ENCODE peak calls at places on chromosomes 4 and X, in seven cellular contexts. One of them, this sample, is unnamed.
A peak's percentile ranks its signal among the peaks of the same experiment; 100 is the strongest.

GRCh38 chrX:139691843-139692505 is 16.0 kb downstream of the MCF2 start:
- DNase-seq in uterus: no peak
- DNase-seq in K562: no peak
- DNase-seq in breast epithelium: no peak
- DNase-seq in HepG2: no peak
- DNase-seq in A549: peak; percentile 8
- DNase-seq in upper lobe of left lung: no peak
- DNase-seq in this sample: no peak

GRCh38 chr4:57154191-57154590 is 44.0 kb upstream of the IGFBP7 start:
- DNase-seq in A549: no peak
- DNase-seq in HepG2: no peak
- DNase-seq in breast epithelium: no peak
- DNase-seq in uterus: no peak
- DNase-seq in K562: no peak
- DNase-seq in upper lobe of left lung: no peak
- DNase-seq in this sample: no peak

GRCh38 chrX:12308420-12308819 is 170.1 kb downstream of the FRMPD4 start:
- DNase-seq in A549: peak; percentile 47
- DNase-seq in HepG2: no peak
- DNase-seq in uterus: no peak
- DNase-seq in breast epithelium: no peak
- DNase-seq in upper lobe of left lung: no peak
- DNase-seq in K562: no peak
- DNase-seq in this sample: no peak

GRCh38 chrX:142483965-142484364 is 278.9 kb upstream of the MAGEC2 start:
- DNase-seq in K562: no peak
- DNase-seq in HepG2: no peak
- DNase-seq in A549: no peak
- DNase-seq in breast epithelium: no peak
- DNase-seq in uterus: no peak
- DNase-seq in upper lobe of left lung: no peak
- DNase-seq in this sample: no peak

GRCh38 chrX:129823115-129823514 is 20.6 kb downstream of the ZDHHC9 start:
- DNase-seq in A549: peak; percentile 58
- DNase-seq in uterus: peak; percentile 32
- DNase-seq in HepG2: no peak
- DNase-seq in breast epithelium: no peak
- DNase-seq in K562: peak; percentile 63
- DNase-seq in upper lobe of left lung: peak; percentile 26
- DNase-seq in this sample: no peak

GRCh38 chr4:48300004-48300403 is 30.4 kb upstream of the TEC start:
- DNase-seq in A549: no peak
- DNase-seq in upper lobe of left lung: no peak
- DNase-seq in uterus: no peak
- DNase-seq in K562: no peak
- DNase-seq in HepG2: no peak
- DNase-seq in breast epithelium: no peak
- DNase-seq in this sample: no peak

GRCh38 chr4:168634276-168634802 is 137.5 kb downstream of the PALLD start:
- DNase-seq in upper lobe of left lung: no peak
- DNase-seq in K562: no peak
- DNase-seq in A549: no peak
- DNase-seq in uterus: peak; percentile 58
- DNase-seq in breast epithelium: no peak
- DNase-seq in HepG2: no peak
- DNase-seq in this sample: no peak

GRCh38 chr4:6929735-6930464 is 20.3 kb downstream of the TBC1D14 start:
- DNase-seq in A549: no peak
- DNase-seq in uterus: no peak
- DNase-seq in HepG2: peak; percentile 85
- DNase-seq in upper lobe of left lung: no peak
- DNase-seq in breast epithelium: no peak
- DNase-seq in K562: no peak
- DNase-seq in this sample: no peak

GRCh38 chrX:133559909-133560308 is 144.6 kb upstream of the GPC4 start:
- DNase-seq in upper lobe of left lung: no peak
- DNase-seq in uterus: no peak
- DNase-seq in K562: no peak
- DNase-seq in HepG2: no peak
- DNase-seq in breast epithelium: no peak
- DNase-seq in A549: no peak
- DNase-seq in this sample: no peak

GRCh38 chr4:12555011-12555410 is 929.1 kb downstream of the RAB28 start:
- DNase-seq in K562: no peak
- DNase-seq in HepG2: no peak
- DNase-seq in upper lobe of left lung: no peak
- DNase-seq in uterus: no peak
- DNase-seq in A549: no peak
- DNase-seq in breast epithelium: no peak
- DNase-seq in this sample: no peak

GRCh38 chr4:91198951-91199350 is 1071.8 kb downstream of the CCSER1 start:
- DNase-seq in breast epithelium: no peak
- DNase-seq in upper lobe of left lung: no peak
- DNase-seq in K562: no peak
- DNase-seq in HepG2: no peak
- DNase-seq in A549: peak; percentile 4
- DNase-seq in uterus: no peak
- DNase-seq in this sample: no peak

GRCh38 chr4:121764702-121765367 is at the start of gene SMIM43:
- DNase-seq in breast epithelium: no peak
- DNase-seq in upper lobe of left lung: no peak
- DNase-seq in A549: no peak
- DNase-seq in HepG2: no peak
- DNase-seq in uterus: no peak
- DNase-seq in K562: no peak
- DNase-seq in this sample: no peak

GRCh38 chr4:185817403-185817818 is 5.4 kb upstream of the SORBS2 start:
- DNase-seq in K562: no peak
- DNase-seq in uterus: no peak
- DNase-seq in breast epithelium: peak; percentile 79
- DNase-seq in HepG2: peak; percentile 45
- DNase-seq in upper lobe of left lung: peak; percentile 82
- DNase-seq in A549: no peak
- DNase-seq in this sample: no peak

GRCh38 chrX:106891762-106892161 is 11.4 kb downstream of the RIPPLY1 start:
- DNase-seq in breast epithelium: no peak
- DNase-seq in A549: no peak
- DNase-seq in uterus: no peak
- DNase-seq in K562: no peak
- DNase-seq in HepG2: no peak
- DNase-seq in upper lobe of left lung: no peak
- DNase-seq in this sample: no peak

GRCh38 chr4:74674750-74675149 is 119.6 kb downstream of the BTC start:
- DNase-seq in HepG2: no peak
- DNase-seq in upper lobe of left lung: no peak
- DNase-seq in A549: no peak
- DNase-seq in breast epithelium: no peak
- DNase-seq in K562: no peak
- DNase-seq in uterus: no peak
- DNase-seq in this sample: no peak

GRCh38 chr4:64205376-64205775 is 203.9 kb downstream of the TECRL start:
- DNase-seq in HepG2: no peak
- DNase-seq in A549: no peak
- DNase-seq in uterus: no peak
- DNase-seq in K562: no peak
- DNase-seq in upper lobe of left lung: no peak
- DNase-seq in breast epithelium: no peak
- DNase-seq in this sample: no peak

GRCh38 chr4:124530464-124531077 is 182.0 kb downstream of the ANKRD50 start:
- DNase-seq in K562: no peak
- DNase-seq in upper lobe of left lung: no peak
- DNase-seq in uterus: no peak
- DNase-seq in breast epithelium: no peak
- DNase-seq in A549: peak; percentile 40
- DNase-seq in HepG2: peak; percentile 99
- DNase-seq in this sample: no peak

GRCh38 chr4:13548059-13548983 is 4.0 kb upstream of the NKX3-2 start:
- DNase-seq in HepG2: no peak
- DNase-seq in K562: no peak
- DNase-seq in uterus: no peak
- DNase-seq in A549: no peak
- DNase-seq in upper lobe of left lung: no peak
- DNase-seq in breast epithelium: no peak
- DNase-seq in this sample: no peak

GRCh38 chrX:48911407-48912182 is at the start of gene SLC35A2:
- DNase-seq in K562: peak; percentile 88
- DNase-seq in HepG2: peak; percentile 85
- DNase-seq in breast epithelium: peak; percentile 84
- DNase-seq in A549: peak; percentile 87
- DNase-seq in upper lobe of left lung: peak; percentile 86
- DNase-seq in uterus: peak; percentile 78
- DNase-seq in this sample: peak; percentile 89
- TF ChIP-seq POLR2A in K562: peak; percentile 85
- TF ChIP-seq POLR2A in HepG2: no peak
- TF ChIP-seq POLR2A in breast epithelium: peak; percentile 51
- TF ChIP-seq POLR2A in A549: peak; percentile 65
- TF ChIP-seq POLR2A in upper lobe of left lung: peak; percentile 33
- TF ChIP-seq POLR2A in uterus: peak; percentile 52
- TF ChIP-seq POLR2A in this sample: no peak

GRCh38 chrX:135513140-135513535 is 7.3 kb upstream of the INTS6L start:
- DNase-seq in breast epithelium: no peak
- DNase-seq in uterus: no peak
- DNase-seq in HepG2: no peak
- DNase-seq in K562: no peak
- DNase-seq in upper lobe of left lung: peak; percentile 22
- DNase-seq in A549: no peak
- DNase-seq in this sample: no peak
- H3K27ac ChIP-seq in breast epithelium: no peak overlapping the region
- H3K27ac ChIP-seq in uterus: no peak overlapping the region
- H3K27ac ChIP-seq in HepG2: no peak overlapping the region
- H3K27ac ChIP-seq in K562: no peak overlapping the region
- H3K27ac ChIP-seq in upper lobe of left lung: no peak overlapping the region
- H3K27ac ChIP-seq in A549: no peak overlapping the region
- H3K27ac ChIP-seq in this sample: no peak overlapping the region

DNA sequence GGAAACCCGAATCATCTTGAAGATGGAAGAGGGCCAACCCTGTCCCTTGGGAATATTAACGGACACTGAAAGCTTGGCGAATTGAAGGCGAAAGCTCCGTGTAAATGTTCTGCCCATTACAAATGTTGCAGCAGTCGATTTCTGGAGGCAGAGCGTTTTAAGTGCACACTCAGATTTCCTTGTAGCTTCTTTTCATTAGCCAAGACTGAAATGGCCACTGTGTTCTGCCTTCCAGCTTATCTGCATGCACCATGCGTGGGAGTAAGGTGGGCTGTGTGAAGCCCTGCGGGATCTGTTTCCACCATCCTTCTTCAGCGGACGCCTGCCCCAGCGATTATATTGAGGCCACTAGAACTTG is 1.3 kb downstream of the SMIM20 start:
- DNase-seq in K562: peak; percentile 85
- DNase-seq in uterus: peak; percentile 28
- DNase-seq in breast epithelium: no peak
- DNase-seq in A549: no peak
- DNase-seq in upper lobe of left lung: no peak
- DNase-seq in HepG2: no peak
- DNase-seq in this sample: no peak
- H3K4me3 ChIP-seq in K562: peak overlapping the region; percentile 47
- H3K4me3 ChIP-seq in uterus: no peak overlapping the region
- H3K4me3 ChIP-seq in breast epithelium: no peak overlapping the region
- H3K4me3 ChIP-seq in A549: no peak overlapping the region
- H3K4me3 ChIP-seq in upper lobe of left lung: no peak overlapping the region
- H3K4me3 ChIP-seq in HepG2: peak overlapping the region; percentile 79
- H3K4me3 ChIP-seq in this sample: no peak overlapping the region

GRCh38 chrX:120561634-120562568 is 1.1 kb upstream of the CUL4B start:
- DNase-seq in HepG2: no peak
- DNase-seq in K562: peak; percentile 16
- DNase-seq in upper lobe of left lung: no peak
- DNase-seq in breast epithelium: no peak
- DNase-seq in A549: no peak
- DNase-seq in uterus: no peak
- DNase-seq in this sample: no peak
- TF ChIP-seq POLR2A in HepG2: no peak
- TF ChIP-seq POLR2A in K562: peak; percentile 79
- TF ChIP-seq POLR2A in upper lobe of left lung: no peak
- TF ChIP-seq POLR2A in breast epithelium: no peak
- TF ChIP-seq POLR2A in A549: no peak
- TF ChIP-seq POLR2A in uterus: no peak
- TF ChIP-seq POLR2A in this sample: no peak

DNA sequence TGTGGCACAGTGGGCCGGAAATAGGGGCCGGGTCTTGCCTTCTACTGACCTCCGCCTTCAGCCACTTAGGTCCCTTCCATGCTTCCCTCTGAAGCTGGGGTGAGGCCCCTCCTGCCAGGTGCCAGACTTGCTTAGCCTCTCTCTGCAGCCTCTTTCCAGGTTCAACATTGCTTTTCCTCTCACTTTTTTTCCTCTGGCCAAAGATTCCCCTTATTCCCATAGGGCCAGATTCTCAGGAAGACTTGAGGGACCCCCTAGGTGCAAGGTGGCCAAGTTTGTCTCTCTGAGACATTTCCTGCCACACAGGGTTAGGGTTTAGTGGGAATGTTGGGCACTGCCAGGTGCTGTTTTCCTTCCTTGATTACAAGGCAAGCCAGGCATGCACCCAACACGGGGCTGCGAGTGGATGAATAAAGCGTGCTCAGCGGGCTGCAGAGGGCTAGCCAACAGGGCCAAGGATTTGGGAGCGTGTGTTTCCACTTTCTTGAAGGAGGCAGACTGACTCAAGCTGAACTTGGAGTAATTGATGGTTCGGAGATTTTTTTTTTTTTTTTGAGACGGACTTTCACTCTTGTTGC is 7.6 kb upstream of the GJB1 start:
- DNase-seq in upper lobe of left lung: no peak
- DNase-seq in uterus: no peak
- DNase-seq in A549: no peak
- DNase-seq in K562: no peak
- DNase-seq in HepG2: no peak
- DNase-seq in breast epithelium: no peak
- DNase-seq in this sample: no peak
- H3K27ac ChIP-seq in upper lobe of left lung: no peak overlapping the region
- H3K27ac ChIP-seq in uterus: no peak overlapping the region
- H3K27ac ChIP-seq in A549: no peak overlapping the region
- H3K27ac ChIP-seq in K562: no peak overlapping the region
- H3K27ac ChIP-seq in HepG2: peak overlapping the region; percentile 91
- H3K27ac ChIP-seq in breast epithelium: no peak overlapping the region
- H3K27ac ChIP-seq in this sample: no peak overlapping the region

GRCh38 chrX:56804867-56805266 is 75.8 kb downstream of the NBDY start:
- DNase-seq in HepG2: no peak
- DNase-seq in A549: no peak
- DNase-seq in uterus: no peak
- DNase-seq in breast epithelium: no peak
- DNase-seq in K562: no peak
- DNase-seq in upper lobe of left lung: no peak
- DNase-seq in this sample: no peak
- H3K4me3 ChIP-seq in HepG2: no peak overlapping the region
- H3K4me3 ChIP-seq in A549: no peak overlapping the region
- H3K4me3 ChIP-seq in uterus: no peak overlapping the region
- H3K4me3 ChIP-seq in breast epithelium: no peak overlapping the region
- H3K4me3 ChIP-seq in K562: no peak overlapping the region
- H3K4me3 ChIP-seq in upper lobe of left lung: no peak overlapping the region
- H3K4me3 ChIP-seq in this sample: no peak overlapping the region

GRCh38 chr4:99088485-99089365 is at the start of gene ADH5:
- DNase-seq in uterus: peak; percentile 90
- DNase-seq in upper lobe of left lung: peak; percentile 91
- DNase-seq in K562: peak; percentile 92
- DNase-seq in breast epithelium: peak; percentile 87
- DNase-seq in A549: peak; percentile 81
- DNase-seq in HepG2: peak; percentile 78
- DNase-seq in this sample: peak; percentile 95
- TF ChIP-seq POLR2A in uterus: peak; percentile 84
- TF ChIP-seq POLR2A in upper lobe of left lung: peak; percentile 82
- TF ChIP-seq POLR2A in K562: peak; percentile 98
- TF ChIP-seq POLR2A in breast epithelium: no peak
- TF ChIP-seq POLR2A in A549: peak; percentile 91
- TF ChIP-seq POLR2A in HepG2: peak; percentile 97
- TF ChIP-seq POLR2A in this sample: peak; percentile 31

This sample was measured in suprapubic skin.